ENCODE peak calls at places on chromosomes 6 and 20, in seven cellular contexts. One of them, this sample, is unnamed.

GRCh38 chr20:62286493-62287064 is 16.2 kb upstream of the ADRM1 start:
- DNase-seq in AG08395: no peak
- DNase-seq in heart left ventricle: peak
- DNase-seq in EL: no peak
- DNase-seq in NAMALWA: no peak
- DNase-seq in heart right ventricle: no peak
- DNase-seq in NCI-H1092 treated with DMSO at 0.1 percent for 48 hours: no peak
- DNase-seq in this sample: no peak

GRCh38 chr6:36197739-36198221 is 1.2 kb downstream of the BRPF3 start:
- DNase-seq in AG08395: no peak
- DNase-seq in heart left ventricle: no peak
- DNase-seq in EL: peak
- DNase-seq in NAMALWA: no peak
- DNase-seq in heart right ventricle: peak
- DNase-seq in NCI-H1092 treated with DMSO at 0.1 percent for 48 hours: peak
- DNase-seq in this sample: peak

GRCh38 chr6:75397806-75398465 is 95.7 kb downstream of the FILIP1 start:
- DNase-seq in AG08395: no peak
- DNase-seq in heart left ventricle: no peak
- DNase-seq in EL: peak
- DNase-seq in NAMALWA: no peak
- DNase-seq in heart right ventricle: no peak
- DNase-seq in NCI-H1092 treated with DMSO at 0.1 percent for 48 hours: peak
- DNase-seq in this sample: no peak

GRCh38 chr6:30515967-30516753 is 26.9 kb downstream of the HLA-E start:
- DNase-seq in AG08395: peak
- DNase-seq in heart left ventricle: peak
- DNase-seq in EL: peak
- DNase-seq in NAMALWA: peak
- DNase-seq in heart right ventricle: peak
- DNase-seq in NCI-H1092 treated with DMSO at 0.1 percent for 48 hours: peak
- DNase-seq in this sample: peak

GRCh38 chr6:155185544-155185943 is 78.3 kb upstream of the CLDN20 start:
- DNase-seq in AG08395: peak
- DNase-seq in heart left ventricle: no peak
- DNase-seq in EL: peak
- DNase-seq in NAMALWA: no peak
- DNase-seq in heart right ventricle: no peak
- DNase-seq in NCI-H1092 treated with DMSO at 0.1 percent for 48 hours: no peak
- DNase-seq in this sample: peak

GRCh38 chr6:115610646-115611045 is 450.0 kb downstream of the FRK start:
- DNase-seq in AG08395: no peak
- DNase-seq in heart left ventricle: no peak
- DNase-seq in EL: no peak
- DNase-seq in NAMALWA: no peak
- DNase-seq in heart right ventricle: no peak
- DNase-seq in NCI-H1092 treated with DMSO at 0.1 percent for 48 hours: no peak
- DNase-seq in this sample: no peak

GRCh38 chr20:23203951-23204730 is 118.0 kb upstream of the CD93 start:
- DNase-seq in AG08395: no peak
- DNase-seq in heart left ventricle: no peak
- DNase-seq in EL: no peak
- DNase-seq in NAMALWA: no peak
- DNase-seq in heart right ventricle: no peak
- DNase-seq in NCI-H1092 treated with DMSO at 0.1 percent for 48 hours: no peak
- DNase-seq in this sample: no peak

GRCh38 chr6:127464161-127464880 is 5.1 kb upstream of the KIAA0408 start:
- DNase-seq in AG08395: peak
- DNase-seq in heart left ventricle: no peak
- DNase-seq in EL: peak
- DNase-seq in NAMALWA: no peak
- DNase-seq in heart right ventricle: no peak
- DNase-seq in NCI-H1092 treated with DMSO at 0.1 percent for 48 hours: no peak
- DNase-seq in this sample: no peak

GRCh38 chr20:208937-209566 is 18.0 kb upstream of the DEFB129 start:
- DNase-seq in AG08395: peak
- DNase-seq in heart left ventricle: no peak
- DNase-seq in EL: peak
- DNase-seq in NAMALWA: peak
- DNase-seq in heart right ventricle: peak
- DNase-seq in NCI-H1092 treated with DMSO at 0.1 percent for 48 hours: peak
- DNase-seq in this sample: peak